ENCODE peak calls at places on chromosomes 3 and 15, in six cellular contexts. N is epithelial cell of esophagus, C is mesendoderm, W is NCI-H1105, I is AG08396, L is T-helper 1 cell. F is an unnamed sample.
A peak's percentile ranks its signal among the peaks of the same experiment; 100 is the strongest.

GRCh38 chr3:179108091-179108490 is 36.5 kb upstream of the ZMAT3 start:
- DNase-seq in N (peak; percentile 67), C (no peak), W (no peak), I (peak; percentile 12), L (no peak), F (no peak)

GRCh38 chr3:56622381-56622780 is 60.7 kb downstream of the TASOR start:
- DNase-seq in N (no peak), C (no peak), W (no peak), I (no peak), L (no peak), F (no peak)

GRCh38 chr3:143443851-143444331 is 324.3 kb downstream of the CHST2 start:
- DNase-seq in N (peak; percentile 99), C (peak; percentile 83), W (no peak), I (peak; percentile 77), L (no peak), F (no peak)

GRCh38 chr15:89018235-89018634 is 70.0 kb upstream of the ABHD2 start:
- DNase-seq in N (no peak), C (no peak), W (no peak), I (no peak), L (no peak), F (no peak)

GRCh38 chr3:181756645-181757044 is 44.9 kb downstream of the SOX2 start:
- DNase-seq in N (peak; percentile 13), C (peak; percentile 28), W (no peak), I (no peak), L (no peak), F (no peak)

GRCh38 chr15:39153718-39154117 is 427.2 kb upstream of the THBS1 start:
- DNase-seq in N (peak; percentile 43), C (no peak), W (peak; percentile 17), I (no peak), L (no peak), F (no peak)

GRCh38 chr15:81942157-81942556 is 103.7 kb downstream of the MEX3B start:
- DNase-seq in N (no peak), C (no peak), W (no peak), I (no peak), L (no peak), F (peak; percentile 90)

GRCh38 chr3:175349181-175349580 is 490.0 kb downstream of the NAALADL2 start:
- DNase-seq in N (no peak), C (no peak), W (no peak), I (no peak), L (no peak), F (no peak)

GRCh38 chr3:112519424-112520001 is 20.2 kb upstream of the BTLA start:
- DNase-seq in N (peak; percentile 73), C (peak; percentile 80), W (peak; percentile 41), I (peak; percentile 47), L (no peak), F (no peak)

GRCh38 chr3:132843851-132844565 is 121.8 kb upstream of the NPHP3 start:
- DNase-seq in N (no peak), C (peak; percentile 88), W (no peak), I (no peak), L (no peak), F (no peak)

GRCh38 chr3:46127503-46127902 is 80.6 kb downstream of the CCR1 start:
- DNase-seq in N (peak; percentile 81), C (peak; percentile 72), W (no peak), I (peak; percentile 52), L (no peak), F (no peak)

GRCh38 chr3:28109829-28110228 is 131.6 kb upstream of the CMC1 start:
- DNase-seq in N (peak; percentile 10), C (no peak), W (no peak), I (no peak), L (no peak), F (no peak)

GRCh38 chr3:167653750-167654149 is at the start of gene WDR49:
- DNase-seq in N (no peak), C (peak; percentile 76), W (peak; percentile 18), I (no peak), L (no peak), F (no peak)

GRCh38 chr3:143716731-143717130 is 131.5 kb downstream of the SLC9A9 start:
- DNase-seq in N (no peak), C (no peak), W (no peak), I (no peak), L (no peak), F (no peak)

GRCh38 chr15:71191296-71191695 is 76.0 kb downstream of the THSD4 start:
- DNase-seq in N (no peak), C (no peak), W (no peak), I (no peak), L (no peak), F (no peak)

GRCh38 chr3:187186801-187187421 is 10.4 kb upstream of the RTP1 start:
- DNase-seq in N (peak; percentile 74), C (peak; percentile 71), W (no peak), I (peak; percentile 87), L (no peak), F (no peak)

GRCh38 chr3:160196511-160197104 is 28.6 kb upstream of the C3orf80 start:
- DNase-seq in N (no peak), C (no peak), W (no peak), I (no peak), L (no peak), F (no peak)

GRCh38 chr3:65687741-65688140 is 351.0 kb downstream of the MAGI1 start:
- DNase-seq in N (no peak), C (no peak), W (no peak), I (no peak), L (no peak), F (no peak)

GRCh38 chr3:174358252-174358651 is 500.9 kb upstream of the NAALADL2 start:
- DNase-seq in N (no peak), C (no peak), W (no peak), I (no peak), L (no peak), F (no peak)

GRCh38 chr15:32651229-32651837 is 9.8 kb downstream of the SCG5 start:
- DNase-seq in N (peak; percentile 77), C (peak; percentile 82), W (no peak), I (peak; percentile 75), L (no peak), F (peak; percentile 30)

GRCh38 chr15:61138151-61138550 is 91.0 kb downstream of the RORA start:
- DNase-seq in N (no peak), C (no peak), W (no peak), I (no peak), L (no peak), F (no peak)

GRCh38 chr3:175620532-175620931 is 761.4 kb downstream of the NAALADL2 start:
- DNase-seq in N (peak; percentile 9), C (no peak), W (no peak), I (no peak), L (no peak), F (no peak)

GRCh38 chr3:172315401-172316091 is 132.7 kb downstream of the GHSR start:
- DNase-seq in N (peak; percentile 66), C (peak; percentile 54), W (no peak), I (peak; percentile 39), L (no peak), F (no peak)

GRCh38 chr3:122947086-122947611 is 80.4 kb downstream of the SEMA5B start:
- DNase-seq in N (no peak), C (no peak), W (no peak), I (no peak), L (no peak), F (no peak)

GRCh38 chr3:134846943-134847342 is 51.9 kb downstream of the EPHB1 start:
- DNase-seq in N (peak; percentile 8), C (peak; percentile 88), W (no peak), I (peak; percentile 79), L (no peak), F (no peak)

GRCh38 chr3:11128682-11129632 is 25.3 kb upstream of the HRH1 start:
- DNase-seq in N (peak; percentile 59), C (no peak), W (no peak), I (no peak), L (no peak), F (no peak)

GRCh38 chr3:128369881-128370642 is 96.6 kb downstream of the DNAJB8 start:
- DNase-seq in N (no peak), C (peak; percentile 13), W (no peak), I (no peak), L (no peak), F (peak; percentile 40)

GRCh38 chr15:67254238-67255175 is at the start of the genes AAGAB and IQCH:
- DNase-seq in N (peak; percentile 99), C (peak; percentile 99), W (peak; percentile 99), I (peak; percentile 98), L (peak; percentile 89), F (peak; percentile 86)

F was measured in CMK.